ENCODE peak calls at places on chromosomes 1 and 21, in six cellular contexts. One of them, this sample, is unnamed.

GRCh38 chr21:44051462-44051941 is 39.4 kb downstream of the TRAPPC10 start:
- DNase-seq in HFF-Myc: no peak
- DNase-seq in heart left ventricle: peak
- DNase-seq in fibroblast of the aortic adventitia: peak
- DNase-seq in HFFc6: no peak
- DNase-seq in AG09319: no peak
- DNase-seq in this sample: no peak

GRCh38 chr21:28699591-28700259 is 293.0 kb downstream of the LTN1 start:
- DNase-seq in HFF-Myc: no peak
- DNase-seq in heart left ventricle: no peak
- DNase-seq in fibroblast of the aortic adventitia: no peak
- DNase-seq in HFFc6: no peak
- DNase-seq in AG09319: no peak
- DNase-seq in this sample: no peak

GRCh38 chr1:17606826-17607440 is 67.4 kb downstream of the ARHGEF10L start:
- DNase-seq in HFF-Myc: peak
- DNase-seq in heart left ventricle: peak
- DNase-seq in fibroblast of the aortic adventitia: peak
- DNase-seq in HFFc6: peak
- DNase-seq in AG09319: no peak
- DNase-seq in this sample: no peak

GRCh38 chr1:43913666-43914325 is 19.8 kb upstream of the ARTN start:
- DNase-seq in HFF-Myc: no peak
- DNase-seq in heart left ventricle: no peak
- DNase-seq in fibroblast of the aortic adventitia: no peak
- DNase-seq in HFFc6: no peak
- DNase-seq in AG09319: no peak
- DNase-seq in this sample: no peak

GRCh38 chr1:51651552-51651942 is 34.7 kb downstream of the OSBPL9 start:
- DNase-seq in HFF-Myc: no peak
- DNase-seq in heart left ventricle: no peak
- DNase-seq in fibroblast of the aortic adventitia: no peak
- DNase-seq in HFFc6: no peak
- DNase-seq in AG09319: no peak
- DNase-seq in this sample: no peak

GRCh38 chr1:240706150-240706904 is 94.4 kb upstream of the GREM2 start:
- DNase-seq in HFF-Myc: no peak
- DNase-seq in heart left ventricle: no peak
- DNase-seq in fibroblast of the aortic adventitia: peak
- DNase-seq in HFFc6: no peak
- DNase-seq in AG09319: peak
- DNase-seq in this sample: no peak

GRCh38 chr1:209162651-209163050 is 420.9 kb upstream of the CAMK1G start:
- DNase-seq in HFF-Myc: no peak
- DNase-seq in heart left ventricle: no peak
- DNase-seq in fibroblast of the aortic adventitia: peak
- DNase-seq in HFFc6: no peak
- DNase-seq in AG09319: no peak
- DNase-seq in this sample: no peak

GRCh38 chr1:9881838-9882249 is 28.2 kb downstream of the CTNNBIP1 start:
- DNase-seq in HFF-Myc: no peak
- DNase-seq in heart left ventricle: no peak
- DNase-seq in fibroblast of the aortic adventitia: peak
- DNase-seq in HFFc6: peak
- DNase-seq in AG09319: peak
- DNase-seq in this sample: no peak

GRCh38 chr1:228037401-228038386 is 30.9 kb downstream of the WNT3A start:
- DNase-seq in HFF-Myc: no peak
- DNase-seq in heart left ventricle: no peak
- DNase-seq in fibroblast of the aortic adventitia: no peak
- DNase-seq in HFFc6: no peak
- DNase-seq in AG09319: no peak
- DNase-seq in this sample: no peak

GRCh38 chr1:23370744-23371710 is 1.4 kb upstream of the ZNF436 start:
- DNase-seq in HFF-Myc: no peak
- DNase-seq in heart left ventricle: peak
- DNase-seq in fibroblast of the aortic adventitia: no peak
- DNase-seq in HFFc6: no peak
- DNase-seq in AG09319: no peak
- DNase-seq in this sample: no peak

GRCh38 chr1:211285196-211285595 is 26.0 kb downstream of the RCOR3 start:
- DNase-seq in HFF-Myc: no peak
- DNase-seq in heart left ventricle: no peak
- DNase-seq in fibroblast of the aortic adventitia: peak
- DNase-seq in HFFc6: peak
- DNase-seq in AG09319: no peak
- DNase-seq in this sample: no peak

GRCh38 chr1:58290685-58291372 is 255.7 kb downstream of the OMA1 start:
- DNase-seq in HFF-Myc: peak
- DNase-seq in heart left ventricle: peak
- DNase-seq in fibroblast of the aortic adventitia: peak
- DNase-seq in HFFc6: peak
- DNase-seq in AG09319: no peak
- DNase-seq in this sample: peak

GRCh38 chr21:34886554-34887385 is 162.3 kb downstream of the RUNX1 start:
- DNase-seq in HFF-Myc: no peak
- DNase-seq in heart left ventricle: no peak
- DNase-seq in fibroblast of the aortic adventitia: no peak
- DNase-seq in HFFc6: no peak
- DNase-seq in AG09319: no peak
- DNase-seq in this sample: no peak

GRCh38 chr1:110003747-110004428 is 19.3 kb downstream of the AHCYL1 start:
- DNase-seq in HFF-Myc: peak
- DNase-seq in heart left ventricle: peak
- DNase-seq in fibroblast of the aortic adventitia: peak
- DNase-seq in HFFc6: peak
- DNase-seq in AG09319: peak
- DNase-seq in this sample: peak

GRCh38 chr1:115680730-115681111 is 39.0 kb downstream of the VANGL1 start:
- DNase-seq in HFF-Myc: no peak
- DNase-seq in heart left ventricle: no peak
- DNase-seq in fibroblast of the aortic adventitia: no peak
- DNase-seq in HFFc6: no peak
- DNase-seq in AG09319: no peak
- DNase-seq in this sample: no peak

GRCh38 chr1:93605812-93606512 is 75.7 kb downstream of the BCAR3 start:
- DNase-seq in HFF-Myc: peak
- DNase-seq in heart left ventricle: no peak
- DNase-seq in fibroblast of the aortic adventitia: peak
- DNase-seq in HFFc6: peak
- DNase-seq in AG09319: peak
- DNase-seq in this sample: peak

GRCh38 chr1:60833173-60833572 is 249.2 kb upstream of the NFIA start:
- DNase-seq in HFF-Myc: no peak
- DNase-seq in heart left ventricle: peak
- DNase-seq in fibroblast of the aortic adventitia: no peak
- DNase-seq in HFFc6: no peak
- DNase-seq in AG09319: no peak
- DNase-seq in this sample: no peak

GRCh38 chr21:16330340-16331319 is 600.8 kb downstream of the USP25 start:
- DNase-seq in HFF-Myc: peak
- DNase-seq in heart left ventricle: no peak
- DNase-seq in fibroblast of the aortic adventitia: peak
- DNase-seq in HFFc6: peak
- DNase-seq in AG09319: peak
- DNase-seq in this sample: peak

GRCh38 chr1:87478231-87478630 is 149.6 kb downstream of the LMO4 start:
- DNase-seq in HFF-Myc: peak
- DNase-seq in heart left ventricle: peak
- DNase-seq in fibroblast of the aortic adventitia: peak
- DNase-seq in HFFc6: no peak
- DNase-seq in AG09319: no peak
- DNase-seq in this sample: no peak

GRCh38 chr21:42165901-42166300 is 53.0 kb upstream of the ABCG1 start:
- DNase-seq in HFF-Myc: no peak
- DNase-seq in heart left ventricle: no peak
- DNase-seq in fibroblast of the aortic adventitia: no peak
- DNase-seq in HFFc6: no peak
- DNase-seq in AG09319: no peak
- DNase-seq in this sample: no peak

GRCh38 chr21:42162831-42163510 is 56.0 kb upstream of the ABCG1 start:
- DNase-seq in HFF-Myc: peak
- DNase-seq in heart left ventricle: no peak
- DNase-seq in fibroblast of the aortic adventitia: no peak
- DNase-seq in HFFc6: no peak
- DNase-seq in AG09319: no peak
- DNase-seq in this sample: no peak

GRCh38 chr21:42163511-42163863 is 55.5 kb upstream of the ABCG1 start:
- DNase-seq in HFF-Myc: no peak
- DNase-seq in heart left ventricle: no peak
- DNase-seq in fibroblast of the aortic adventitia: no peak
- DNase-seq in HFFc6: no peak
- DNase-seq in AG09319: no peak
- DNase-seq in this sample: no peak

GRCh38 chr21:42164818-42165217 is 54.1 kb upstream of the ABCG1 start:
- DNase-seq in HFF-Myc: no peak
- DNase-seq in heart left ventricle: no peak
- DNase-seq in fibroblast of the aortic adventitia: no peak
- DNase-seq in HFFc6: no peak
- DNase-seq in AG09319: no peak
- DNase-seq in this sample: no peak

DNA sequence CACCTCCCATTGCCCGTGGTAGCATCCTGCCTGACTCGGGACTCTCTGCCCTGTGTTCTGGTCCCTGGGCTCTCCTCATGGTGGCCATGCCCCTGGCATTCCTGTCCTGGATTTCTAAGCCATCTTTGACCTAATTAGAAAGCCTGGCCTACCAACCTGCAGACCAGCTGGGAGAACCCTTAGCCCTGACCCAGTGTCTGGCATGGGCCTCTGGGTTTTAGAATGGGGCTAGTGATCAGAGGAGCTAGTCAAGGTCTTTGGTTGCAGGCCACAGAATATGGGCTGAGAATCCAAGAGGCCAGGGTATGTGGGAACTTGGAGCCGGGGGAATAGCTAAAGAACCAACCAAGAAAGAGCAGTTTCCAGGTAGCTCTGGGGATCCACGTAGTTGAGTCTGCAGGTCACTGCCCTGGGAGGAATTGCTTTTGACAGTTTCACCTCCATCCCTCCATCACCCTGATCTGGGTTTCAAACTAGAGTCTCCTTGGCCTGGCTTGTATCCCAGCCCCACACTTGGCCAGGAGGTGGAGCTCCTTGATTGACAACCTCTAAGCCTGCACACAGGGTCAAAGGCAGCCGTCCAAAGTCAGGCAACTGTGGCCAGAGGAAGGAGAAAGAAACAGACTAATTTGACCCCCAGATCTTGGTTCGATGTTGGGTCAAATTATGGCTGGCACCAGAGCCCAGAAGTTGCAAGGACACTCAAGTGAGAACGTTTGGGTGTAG is 54.7 kb upstream of the ABCG1 start:
- DNase-seq in HFF-Myc: no peak
- DNase-seq in heart left ventricle: peak
- DNase-seq in fibroblast of the aortic adventitia: no peak
- DNase-seq in HFFc6: no peak
- DNase-seq in AG09319: no peak
- DNase-seq in this sample: no peak
- TF ChIP-seq CTCF in HFF-Myc: peak
- TF ChIP-seq CTCF in heart left ventricle: peak
- TF ChIP-seq CTCF in fibroblast of the aortic adventitia: no peak
- TF ChIP-seq CTCF in HFFc6: peak
- TF ChIP-seq CTCF in AG09319: peak
- TF ChIP-seq CTCF in this sample: peak

GRCh38 chr1:160168609-160169369 is 17.4 kb downstream of the ATP1A4 start:
- DNase-seq in HFF-Myc: no peak
- DNase-seq in heart left ventricle: no peak
- DNase-seq in fibroblast of the aortic adventitia: no peak
- DNase-seq in HFFc6: no peak
- DNase-seq in AG09319: no peak
- DNase-seq in this sample: no peak
- TF ChIP-seq CTCF in HFF-Myc: no peak
- TF ChIP-seq CTCF in heart left ventricle: no peak
- TF ChIP-seq CTCF in fibroblast of the aortic adventitia: no peak
- TF ChIP-seq CTCF in HFFc6: no peak
- TF ChIP-seq CTCF in AG09319: no peak
- TF ChIP-seq CTCF in this sample: no peak

GRCh38 chr1:186741640-186742039 is 61.4 kb upstream of the PTGS2 start:
- DNase-seq in HFF-Myc: no peak
- DNase-seq in heart left ventricle: no peak
- DNase-seq in fibroblast of the aortic adventitia: no peak
- DNase-seq in HFFc6: no peak
- DNase-seq in AG09319: no peak
- DNase-seq in this sample: no peak
- TF ChIP-seq CTCF in HFF-Myc: no peak
- TF ChIP-seq CTCF in heart left ventricle: no peak
- TF ChIP-seq CTCF in fibroblast of the aortic adventitia: no peak
- TF ChIP-seq CTCF in HFFc6: no peak
- TF ChIP-seq CTCF in AG09319: no peak
- TF ChIP-seq CTCF in this sample: no peak

DNA sequence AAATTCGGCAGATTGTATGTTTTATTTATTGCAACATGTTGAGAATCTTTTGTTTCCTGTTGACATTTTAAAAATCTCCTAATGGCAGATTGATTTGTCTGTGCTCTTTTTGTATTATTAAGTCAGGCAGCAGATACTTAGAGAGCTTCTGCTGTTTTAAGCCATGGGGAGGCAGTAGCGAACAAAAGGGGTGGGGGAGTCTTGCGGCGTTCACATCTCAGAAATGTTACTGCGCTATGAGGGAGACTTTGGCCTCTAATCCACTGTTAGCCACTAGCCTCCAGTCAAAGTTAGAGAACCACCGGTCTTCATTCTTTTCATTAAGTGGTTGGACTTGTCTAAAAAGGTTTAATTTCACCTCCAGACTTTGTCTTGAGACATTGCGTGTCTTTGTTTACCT is 93.6 kb downstream of the DYRK1A start:
- DNase-seq in HFF-Myc: no peak
- DNase-seq in heart left ventricle: no peak
- DNase-seq in fibroblast of the aortic adventitia: no peak
- DNase-seq in HFFc6: no peak
- DNase-seq in AG09319: no peak
- DNase-seq in this sample: no peak
- TF ChIP-seq CTCF in HFF-Myc: peak
- TF ChIP-seq CTCF in heart left ventricle: no peak
- TF ChIP-seq CTCF in fibroblast of the aortic adventitia: no peak
- TF ChIP-seq CTCF in HFFc6: no peak
- TF ChIP-seq CTCF in AG09319: peak
- TF ChIP-seq CTCF in this sample: peak

GRCh38 chr1:239011382-239011781 is 375.0 kb upstream of the CHRM3 start:
- DNase-seq in HFF-Myc: no peak
- DNase-seq in heart left ventricle: no peak
- DNase-seq in fibroblast of the aortic adventitia: no peak
- DNase-seq in HFFc6: no peak
- DNase-seq in AG09319: no peak
- DNase-seq in this sample: no peak
- TF ChIP-seq CTCF in HFF-Myc: no peak
- TF ChIP-seq CTCF in heart left ventricle: no peak
- TF ChIP-seq CTCF in fibroblast of the aortic adventitia: no peak
- TF ChIP-seq CTCF in HFFc6: no peak
- TF ChIP-seq CTCF in AG09319: no peak
- TF ChIP-seq CTCF in this sample: no peak

GRCh38 chr21:27314096-27314495 is 347.2 kb upstream of the ADAMTS5 start:
- DNase-seq in HFF-Myc: no peak
- DNase-seq in heart left ventricle: no peak
- DNase-seq in fibroblast of the aortic adventitia: peak
- DNase-seq in HFFc6: peak
- DNase-seq in AG09319: no peak
- DNase-seq in this sample: no peak

GRCh38 chr21:27320868-27321267 is 354.0 kb upstream of the ADAMTS5 start:
- DNase-seq in HFF-Myc: no peak
- DNase-seq in heart left ventricle: no peak
- DNase-seq in fibroblast of the aortic adventitia: no peak
- DNase-seq in HFFc6: no peak
- DNase-seq in AG09319: no peak
- DNase-seq in this sample: no peak

GRCh38 chr21:27315373-27315772 is 348.5 kb upstream of the ADAMTS5 start:
- DNase-seq in HFF-Myc: no peak
- DNase-seq in heart left ventricle: no peak
- DNase-seq in fibroblast of the aortic adventitia: no peak
- DNase-seq in HFFc6: no peak
- DNase-seq in AG09319: no peak
- DNase-seq in this sample: no peak
- TF ChIP-seq CTCF in HFF-Myc: no peak
- TF ChIP-seq CTCF in heart left ventricle: no peak
- TF ChIP-seq CTCF in fibroblast of the aortic adventitia: no peak
- TF ChIP-seq CTCF in HFFc6: no peak
- TF ChIP-seq CTCF in AG09319: no peak
- TF ChIP-seq CTCF in this sample: no peak

This sample was measured in kidney epithelial cell.